ENCODE peak calls at places on chromosome 17, in five cellular contexts. V is HFF-Myc, Y is mesendoderm, N is astrocyte of the cerebellum, F is A673. I is an unnamed sample.

GRCh38 chr17:58200024-58200633 is 7.6 kb downstream of the EPX start:
- DNase-seq in V (no peak), F (peak), N (no peak), Y (peak), I (no peak)

GRCh38 chr17:27968206-27968732 is 74.2 kb upstream of the NLK start:
- DNase-seq in V (no peak), N (no peak), F (no peak), Y (peak), I (no peak)

GRCh38 chr17:59155439-59156177 is at the start of gene PRR11:
- DNase-seq in Y (no peak), F (peak), V (no peak), N (peak), I (peak)

GRCh38 chr17:10058924-10059683 is 139.3 kb downstream of the GAS7 start:
- DNase-seq in F (no peak), V (no peak), Y (no peak), N (no peak), I (no peak)

GRCh38 chr17:74738051-74738996 is 1.3 kb downstream of the RAB37 start:
- DNase-seq in Y (no peak), N (no peak), V (no peak), F (no peak), I (no peak)

GRCh38 chr17:81457396-81457795 is 55.2 kb downstream of the ACTG1 start:
- DNase-seq in N (no peak), V (no peak), Y (peak), F (no peak), I (no peak)

GRCh38 chr17:64531955-64532371 is 25.2 kb downstream of the CEP95 start:
- DNase-seq in Y (no peak), N (peak), V (no peak), F (no peak), I (no peak)

GRCh38 chr17:27566673-27567562 is 64.1 kb upstream of the LGALS9 start:
- DNase-seq in Y (no peak), F (peak), V (no peak), N (no peak), I (no peak)

GRCh38 chr17:77750427-77751043 is 208.0 kb upstream of the TNRC6C start:
- DNase-seq in F (no peak), N (no peak), Y (no peak), V (no peak), I (no peak)

GRCh38 chr17:55433629-55434422 is 12.2 kb upstream of the MMD start:
- DNase-seq in Y (no peak), N (peak), V (peak), F (no peak), I (peak)

GRCh38 chr17:14209215-14209614 is 27.4 kb downstream of the CDRT15 start:
- DNase-seq in F (no peak), V (no peak), N (no peak), Y (no peak), I (no peak)

DNA sequence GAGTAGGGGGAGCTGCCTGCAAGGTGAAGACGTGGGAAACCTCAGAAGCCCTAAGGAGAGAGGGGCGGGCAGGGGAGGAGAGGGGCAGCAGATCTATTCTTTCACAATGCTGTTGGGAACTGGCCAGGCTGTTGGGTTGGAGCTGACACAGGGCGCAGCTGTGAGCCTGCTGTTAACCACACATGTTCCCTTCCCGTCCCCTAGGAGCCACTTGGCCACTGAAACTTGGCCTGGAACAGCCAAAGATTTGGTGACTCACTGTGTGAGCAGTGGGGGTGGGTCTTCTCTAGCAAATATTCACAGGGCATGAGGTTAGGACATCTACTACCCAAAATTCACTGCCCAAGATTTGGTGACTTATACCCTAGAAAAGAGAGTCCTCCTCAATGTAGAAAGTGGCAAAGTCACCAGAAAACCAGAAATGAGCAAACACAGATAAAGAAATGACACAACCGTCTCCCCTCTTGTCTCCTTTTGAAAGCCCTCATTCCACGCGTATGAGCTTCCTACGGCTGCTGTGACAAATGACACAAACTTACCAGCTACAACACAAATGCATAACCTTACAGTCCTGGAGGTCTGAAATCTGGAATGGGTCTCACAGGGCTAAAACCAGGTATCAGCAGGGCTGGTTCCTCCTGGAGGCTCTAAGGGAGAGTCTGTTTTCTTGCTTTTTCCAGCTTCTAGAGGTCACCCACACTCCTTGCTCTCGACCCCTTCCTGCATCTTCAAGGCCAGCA is 6.3 kb downstream of the TBC1D16 start:
- DNase-seq in F (peak), V (peak), Y (peak), N (peak), I (peak)
- H3K4me3 ChIP-seq in F (no peak), V (no peak), Y (no peak), N (peak), I (no peak)

DNA sequence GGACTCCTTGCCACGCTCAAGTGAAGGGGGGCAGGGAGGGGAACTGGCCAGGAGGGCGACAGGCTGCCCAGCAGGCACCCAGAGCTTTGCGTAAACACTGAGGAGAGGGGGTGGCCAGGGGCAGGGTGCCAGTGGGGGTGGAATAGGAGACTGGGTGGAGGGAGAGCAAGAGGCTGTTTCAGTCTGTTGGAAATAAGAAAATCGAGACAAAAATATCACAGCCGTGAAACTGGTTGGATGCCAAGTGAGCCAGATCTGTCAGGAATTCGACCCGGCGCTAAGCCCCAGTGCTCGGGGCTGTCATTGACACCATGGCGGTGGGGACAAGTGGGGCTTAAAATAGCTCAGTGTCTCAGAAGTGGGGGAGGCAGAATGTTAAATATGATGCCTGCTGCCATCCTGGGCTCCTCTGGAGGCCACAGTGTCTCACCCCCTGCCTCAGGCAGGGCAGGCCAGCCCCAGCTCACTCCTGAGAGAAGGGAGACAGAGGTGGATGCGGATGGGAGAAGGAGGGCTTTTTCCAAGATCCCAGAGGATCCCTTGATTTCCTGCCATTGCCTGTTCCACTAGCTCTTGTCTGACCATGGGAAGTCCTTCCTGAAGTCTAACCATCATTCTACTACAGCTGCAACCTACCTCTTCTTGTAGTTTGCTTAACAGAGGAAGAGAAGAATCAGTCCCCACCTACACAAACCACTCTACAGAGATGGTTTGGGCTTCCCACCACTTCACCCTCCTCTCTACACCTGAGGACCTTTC is 9.5 kb downstream of the PNMT start:
- DNase-seq in Y (no peak), N (no peak), F (no peak), V (no peak), I (no peak)
- H3K4me3 ChIP-seq in Y (no peak), N (no peak), F (no peak), V (no peak), I (no peak)

DNA sequence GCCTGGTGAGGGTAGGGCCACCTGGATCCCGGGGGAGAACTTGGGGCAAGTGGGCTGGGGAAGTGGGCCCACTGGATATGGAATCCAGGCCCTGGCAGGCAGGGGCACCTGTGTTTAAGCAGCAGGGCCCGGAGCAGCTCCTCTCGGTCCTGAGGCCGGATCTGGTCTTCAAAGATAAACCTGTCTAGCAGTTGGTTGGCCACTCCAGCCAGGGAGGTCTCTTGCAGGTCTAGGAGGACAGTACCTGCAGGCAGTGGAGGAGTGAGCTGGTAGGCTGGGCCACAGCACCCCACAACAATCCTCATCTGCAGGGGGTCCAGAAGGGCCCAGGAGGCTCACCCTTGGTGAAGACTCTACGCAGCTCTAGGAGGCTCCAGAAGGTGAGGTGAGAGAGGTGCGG is 7.6 kb downstream of the SLC4A1 start:
- DNase-seq in F (no peak), V (no peak), N (no peak), Y (no peak), I (no peak)
- H3K4me3 ChIP-seq in F (no peak), V (no peak), N (no peak), Y (no peak), I (no peak)

GRCh38 chr17:7914771-7915610 is 1.1 kb downstream of the RNF227 start:
- DNase-seq in F (no peak), V (peak), N (no peak), Y (no peak), I (peak)

GRCh38 chr17:7916799-7917198 is 710 bp upstream of the RNF227 start:
- DNase-seq in V (peak), N (no peak), Y (no peak), F (no peak), I (no peak)

GRCh38 chr17:7912927-7913524 is 3.1 kb downstream of the RNF227 start:
- DNase-seq in Y (peak), V (peak), F (peak), N (peak), I (no peak)

GRCh38 chr17:7915611-7916382 is at the start of gene RNF227:
- DNase-seq in F (peak), N (peak), Y (peak), V (peak), I (peak)

GRCh38 chr17:7916383-7916677 is 241 bp upstream of the RNF227 start:
- DNase-seq in N (no peak), Y (no peak), F (no peak), V (no peak), I (no peak)
- H3K4me3 ChIP-seq in N (peak), Y (no peak), F (peak), V (peak), I (peak)